ENCODE peak calls at places on chromosomes 6 and 20, in eight cellular contexts. T is tibial nerve, A is lower leg skin, L is Peyer's patch, M is sigmoid colon, H is IMR-90, Q is A549, P is testis. D is an unnamed sample.

GRCh38 chr20:10040070-10040970 is 5.5 kb downstream of the ANKEF1 start:
- DNase-seq in T (no peak), A (no peak), L (no peak), M (no peak), H (peak), Q (peak), P (no peak), D (no peak)

GRCh38 chr6:92770540-92770939 is 648.8 kb downstream of the EPHA7 start:
- DNase-seq in T (no peak), A (no peak), L (no peak), M (no peak), H (no peak), Q (no peak), P (no peak), D (no peak)

GRCh38 chr6:61989616-61990015 is 296.4 kb downstream of the KHDRBS2 start:
- DNase-seq in T (no peak), A (no peak), L (no peak), M (no peak), H (no peak), Q (no peak), P (no peak), D (no peak)

GRCh38 chr20:49985617-49986016 is 2.8 kb downstream of the SNAI1 start:
- DNase-seq in T (no peak), A (no peak), L (no peak), M (no peak), H (no peak), Q (no peak), P (no peak), D (no peak)

GRCh38 chr20:44120676-44121425 is 66.1 kb downstream of the JPH2 start:
- DNase-seq in T (no peak), A (peak), L (no peak), M (peak), H (no peak), Q (no peak), P (no peak), D (no peak)

GRCh38 chr6:151425561-151425960 is 26.4 kb downstream of the RMND1 start:
- DNase-seq in T (no peak), A (no peak), L (peak), M (no peak), H (peak), Q (no peak), P (no peak), D (no peak)

GRCh38 chr6:108560463-108561308 is at the start of gene FOXO3:
- DNase-seq in T (peak), A (peak), L (peak), M (peak), H (peak), Q (peak), P (peak), D (peak)

GRCh38 chr6:39441986-39442385 is 119.5 kb upstream of the KCNK16 start:
- DNase-seq in T (no peak), A (peak), L (no peak), M (no peak), H (no peak), Q (no peak), P (no peak), D (no peak)

GRCh38 chr6:87483929-87484328 is 11.2 kb downstream of the SLC35A1 start:
- DNase-seq in T (no peak), A (no peak), L (no peak), M (no peak), H (peak), Q (no peak), P (no peak), D (no peak)

GRCh38 chr6:99802396-99803031 is 191.5 kb downstream of the MCHR2 start:
- DNase-seq in T (no peak), A (no peak), L (no peak), M (no peak), H (no peak), Q (no peak), P (peak), D (peak)

GRCh38 chr6:29676981-29677601 is 3.9 kb downstream of the ZFP57 start:
- DNase-seq in T (no peak), A (no peak), L (no peak), M (no peak), H (no peak), Q (no peak), P (no peak), D (no peak)

GRCh38 chr6:63887011-63887751 is 251.6 kb downstream of the PHF3 start:
- DNase-seq in T (no peak), A (no peak), L (no peak), M (no peak), H (no peak), Q (no peak), P (no peak), D (no peak)

GRCh38 chr20:62875419-62876355 is 14.1 kb upstream of the TCFL5 start:
- DNase-seq in T (peak), A (peak), L (peak), M (peak), H (peak), Q (peak), P (peak), D (peak)

GRCh38 chr6:134421496-134421895 is 103.6 kb upstream of the SGK1 start:
- DNase-seq in T (no peak), A (no peak), L (no peak), M (no peak), H (peak), Q (no peak), P (no peak), D (no peak)

GRCh38 chr6:169752074-169752623 is 727 bp downstream of the ERMARD start:
- DNase-seq in T (no peak), A (no peak), L (no peak), M (no peak), H (no peak), Q (no peak), P (peak), D (no peak)

GRCh38 chr20:54692168-54692887 is 216.9 kb downstream of the DOK5 start:
- DNase-seq in T (no peak), A (no peak), L (no peak), M (no peak), H (no peak), Q (no peak), P (no peak), D (no peak)

GRCh38 chr20:44104807-44105517 is 82.0 kb downstream of the JPH2 start:
- DNase-seq in T (no peak), A (peak), L (no peak), M (peak), H (peak), Q (no peak), P (no peak), D (no peak)

GRCh38 chr6:72245565-72245964 is 359.2 kb downstream of the RIMS1 start:
- DNase-seq in T (no peak), A (no peak), L (no peak), M (no peak), H (peak), Q (no peak), P (no peak), D (no peak)

GRCh38 chr6:146984251-146984924 is 219.8 kb upstream of the STXBP5 start:
- DNase-seq in T (no peak), A (no peak), L (no peak), M (no peak), H (peak), Q (no peak), P (no peak), D (no peak)

GRCh38 chr6:144066745-144067484 is 28.5 kb downstream of the SF3B5 start:
- DNase-seq in T (no peak), A (no peak), L (no peak), M (no peak), H (no peak), Q (no peak), P (no peak), D (no peak)

GRCh38 chr6:150142657-150143501 is at the start of gene PPP1R14C:
- DNase-seq in T (no peak), A (no peak), L (peak), M (no peak), H (no peak), Q (no peak), P (peak), D (peak)

GRCh38 chr6:159758031-159759001 is 3.5 kb upstream of the ACAT2 start:
- DNase-seq in T (no peak), A (no peak), L (no peak), M (no peak), H (peak), Q (peak), P (no peak), D (no peak)

GRCh38 chr20:25344634-25345033 is 46.0 kb downstream of the ABHD12 start:
- DNase-seq in T (no peak), A (no peak), L (no peak), M (no peak), H (peak), Q (no peak), P (no peak), D (no peak)

GRCh38 chr20:6829510-6830116 is 62.1 kb downstream of the BMP2 start:
- DNase-seq in T (no peak), A (no peak), L (no peak), M (no peak), H (peak), Q (no peak), P (no peak), D (no peak)

GRCh38 chr20:53040678-53041674 is 68.8 kb downstream of the TSHZ2 start:
- DNase-seq in T (no peak), A (peak), L (no peak), M (peak), H (no peak), Q (no peak), P (no peak), D (peak)

GRCh38 chr6:124119591-124119990 is 315.9 kb downstream of the NKAIN2 start:
- DNase-seq in T (no peak), A (no peak), L (no peak), M (no peak), H (no peak), Q (no peak), P (no peak), D (no peak)

GRCh38 chr20:25447671-25448070 is 40.2 kb downstream of the GINS1 start:
- DNase-seq in T (no peak), A (no peak), L (no peak), M (no peak), H (no peak), Q (no peak), P (no peak), D (no peak)

GRCh38 chr6:2855061-2855519 is 13.4 kb upstream of the SERPINB1 start:
- DNase-seq in T (no peak), A (no peak), L (peak), M (no peak), H (no peak), Q (no peak), P (no peak), D (no peak)

GRCh38 chr6:70375166-70375565 is 38.1 kb upstream of the FAM135A start:
- DNase-seq in T (no peak), A (no peak), L (no peak), M (no peak), H (peak), Q (no peak), P (no peak), D (no peak)

GRCh38 chr6:151069641-151070040 is 170.1 kb upstream of the AKAP12 start:
- DNase-seq in T (no peak), A (no peak), L (no peak), M (peak), H (no peak), Q (no peak), P (no peak), D (no peak)

GRCh38 chr6:87742106-87742505 is 40.1 kb upstream of the AKIRIN2 start:
- DNase-seq in T (no peak), A (no peak), L (no peak), M (no peak), H (no peak), Q (no peak), P (no peak), D (no peak)

GRCh38 chr6:150201285-150201684 is 58.4 kb downstream of the PPP1R14C start:
- DNase-seq in T (no peak), A (peak), L (peak), M (no peak), H (no peak), Q (no peak), P (no peak), D (no peak)

GRCh38 chr20:54173653-54174451 is at the start of gene CYP24A1:
- DNase-seq in T (no peak), A (no peak), L (no peak), M (no peak), H (no peak), Q (peak), P (no peak), D (no peak)

DNA sequence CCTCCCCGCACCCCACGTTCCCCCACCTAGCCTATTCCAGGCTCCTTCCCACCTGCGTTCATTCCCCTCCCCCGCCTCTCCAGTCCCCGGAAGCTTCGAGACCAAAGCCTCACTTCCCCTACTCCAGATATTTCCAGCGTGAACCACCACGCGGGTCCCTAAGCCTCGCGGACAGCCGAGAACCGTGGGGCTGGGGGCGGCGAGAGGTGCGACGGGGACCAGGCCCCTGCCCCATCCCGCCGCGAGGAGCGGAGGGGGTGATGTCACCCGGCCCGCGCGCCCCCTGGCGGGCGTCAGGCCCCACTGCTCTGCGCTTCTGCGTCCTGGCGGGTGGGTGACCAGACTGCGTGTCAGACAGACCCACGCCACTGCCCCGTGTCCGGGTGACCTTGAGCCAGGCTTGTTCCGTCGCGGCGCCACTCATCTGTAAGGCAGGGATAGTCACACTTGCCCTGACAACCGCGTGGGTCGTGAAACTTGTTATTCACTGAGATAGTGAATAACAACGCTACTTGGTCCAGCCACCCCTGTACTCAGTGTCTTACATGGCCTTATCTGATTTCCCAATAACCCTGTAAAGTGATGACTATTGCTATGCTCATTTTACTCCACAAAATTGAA is 9.0 kb upstream of the HSP90AB1 start:
- DNase-seq in T (peak), A (peak), L (peak), M (peak), H (peak), Q (peak), P (peak), D (peak)
- TF ChIP-seq POLR2A in T (peak), A (no peak), L (peak), M (peak), H (no peak), Q (peak), P (no peak), D (peak)

GRCh38 chr20:59777814-59778575 is 155.4 kb downstream of the SYCP2 start:
- DNase-seq in T (no peak), A (peak), L (peak), M (peak), H (no peak), Q (no peak), P (no peak), D (no peak)

GRCh38 chr20:59776626-59777320 is 156.7 kb downstream of the SYCP2 start:
- DNase-seq in T (no peak), A (peak), L (peak), M (peak), H (no peak), Q (no peak), P (no peak), D (no peak)

GRCh38 chr20:59776059-59776603 is 157.3 kb downstream of the SYCP2 start:
- DNase-seq in T (no peak), A (peak), L (peak), M (peak), H (no peak), Q (no peak), P (no peak), D (no peak)

GRCh38 chr20:59778615-59779200 is 154.7 kb downstream of the SYCP2 start:
- DNase-seq in T (no peak), A (peak), L (peak), M (peak), H (no peak), Q (no peak), P (no peak), D (no peak)

DNA sequence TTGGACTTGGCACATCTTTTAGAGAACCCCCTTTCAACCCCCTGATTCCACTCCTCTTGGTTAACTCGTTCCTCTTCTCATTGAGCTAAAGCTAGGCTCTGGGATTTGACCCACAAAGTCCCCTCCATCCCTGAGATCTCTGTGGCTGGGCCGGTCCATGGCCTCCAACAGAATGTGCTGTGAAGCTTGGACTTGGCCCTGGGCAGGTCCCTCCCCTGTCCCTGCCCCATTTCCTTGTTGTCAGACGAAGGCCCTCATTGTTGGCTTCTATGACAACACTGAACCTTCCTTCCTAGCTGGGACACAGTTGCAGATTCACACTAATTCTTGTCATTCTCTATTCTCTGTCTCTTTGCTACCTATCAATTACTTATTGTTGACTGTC is 156.1 kb downstream of the SYCP2 start:
- DNase-seq in T (no peak), A (peak), L (peak), M (peak), H (no peak), Q (no peak), P (no peak), D (no peak)
- H3K4me3 ChIP-seq in T (no peak), A (no peak), L (no peak), M (no peak), H (no peak), Q (no peak), P (no peak), D (no peak)

DNA sequence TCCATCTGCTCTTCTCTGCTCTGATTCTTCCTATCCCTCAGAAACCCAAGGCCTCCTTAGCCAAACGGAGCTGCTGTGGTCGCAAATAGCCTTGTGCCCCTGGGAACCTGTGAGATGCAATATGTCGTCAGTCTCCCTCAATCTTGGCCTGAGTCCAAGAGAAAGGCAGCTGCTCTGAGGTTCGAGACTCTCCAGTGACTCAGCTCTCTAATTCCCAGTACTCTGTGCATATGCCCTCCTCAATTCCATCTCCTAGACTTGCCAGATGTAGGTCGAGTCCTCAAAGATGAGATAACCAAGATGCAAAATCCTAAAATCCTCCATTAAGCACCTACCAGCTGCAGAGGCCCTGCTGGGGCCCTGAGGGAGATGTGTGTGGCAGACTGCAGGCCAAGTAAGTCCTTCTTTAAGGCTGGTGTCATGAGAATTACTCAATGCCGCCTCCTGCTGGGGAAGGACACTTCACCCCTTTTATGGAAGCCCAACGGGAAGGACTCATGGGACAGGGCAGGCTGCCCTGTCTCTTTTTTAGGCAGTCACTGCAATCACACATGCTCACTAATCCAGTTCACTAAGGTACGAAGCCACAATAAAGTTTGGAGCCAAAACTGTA is 28.5 kb downstream of the C6orf15 start:
- DNase-seq in T (no peak), A (no peak), L (no peak), M (no peak), H (peak), Q (no peak), P (peak), D (peak)
- TF ChIP-seq CTCF in T (no peak), A (no peak), L (peak), M (no peak), H (peak), Q (peak), P (peak), D (peak)

DNA sequence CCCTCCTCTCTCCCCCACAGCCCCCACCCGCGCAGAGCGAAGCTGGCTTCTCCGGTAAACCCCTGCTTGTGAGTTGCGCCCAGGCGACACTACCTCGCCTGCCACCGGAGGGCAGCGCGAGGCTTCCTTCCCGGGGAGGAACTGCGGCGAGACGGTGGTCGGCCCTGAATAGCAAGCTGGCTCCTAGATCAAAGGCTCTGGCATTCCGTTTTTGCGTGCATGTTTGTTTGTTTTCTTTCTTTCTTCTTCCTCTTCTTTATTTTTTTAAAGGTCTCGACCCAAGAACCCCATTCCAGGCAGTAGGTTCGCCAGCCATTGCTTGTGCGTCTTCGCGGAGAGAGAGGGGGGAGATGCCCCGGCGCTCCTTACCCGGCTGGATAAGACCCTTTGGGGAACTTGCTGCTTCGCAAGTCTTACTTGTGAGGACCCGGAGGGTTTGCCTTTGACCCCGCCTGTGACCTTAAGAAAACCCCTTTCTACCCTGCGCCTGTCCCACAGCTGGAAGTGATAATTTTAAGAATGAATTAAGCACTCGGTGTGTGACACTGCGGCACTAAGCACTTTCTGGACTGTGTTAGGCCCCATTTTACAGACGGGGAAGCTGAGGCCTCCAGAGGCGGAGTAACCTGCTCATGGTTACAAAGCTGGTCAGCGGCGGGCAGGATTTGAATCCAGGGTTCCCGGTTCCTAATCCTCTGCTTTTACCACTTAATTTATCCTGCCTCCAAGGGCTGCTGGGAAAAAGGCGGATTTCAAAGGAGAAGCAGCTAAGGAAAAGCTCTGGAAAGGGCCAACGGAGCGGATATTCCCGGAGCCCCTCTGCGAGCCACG is 92.6 kb upstream of the SIRPA start:
- DNase-seq in T (no peak), A (peak), L (peak), M (peak), H (peak), Q (peak), P (peak), D (peak)
- TF ChIP-seq POLR2A in T (no peak), A (no peak), L (no peak), M (no peak), H (no peak), Q (no peak), P (no peak), D (peak)

D was measured in body of pancreas.